ENCODE peak calls at places on chromosomes 16 and 17, in seven cellular contexts. R, M, E, N, J, V and C are unnamed samples.

GRCh38 chr17:56367381-56367780 is 214.1 kb downstream of the ANKFN1 start:
- DNase-seq in R (no peak), M (no peak), E (no peak), N (no peak), J (no peak), V (no peak), C (no peak)

GRCh38 chr16:18950469-18951185 is 24.4 kb upstream of the SMG1 start:
- DNase-seq in R (no peak), M (no peak), E (no peak), N (no peak), J (no peak), V (no peak), C (no peak)

GRCh38 chr16:27595461-27595860 is 45.5 kb downstream of the KATNIP start:
- DNase-seq in R (no peak), M (no peak), E (no peak), N (no peak), J (no peak), V (no peak), C (no peak)

GRCh38 chr17:79942591-79943353 is 92.9 kb downstream of the TBC1D16 start:
- DNase-seq in R (no peak), M (no peak), E (no peak), N (peak), J (peak), V (no peak), C (no peak)

GRCh38 chr16:27671410-27671809 is 121.5 kb downstream of the KATNIP start:
- DNase-seq in R (no peak), M (no peak), E (peak), N (no peak), J (no peak), V (no peak), C (no peak)

GRCh38 chr16:64539811-64540210 is 582.1 kb downstream of the CDH11 start:
- DNase-seq in R (no peak), M (no peak), E (no peak), N (no peak), J (no peak), V (no peak), C (no peak)

GRCh38 chr17:78144146-78144719 is 2.0 kb upstream of the C17orf99 start:
- DNase-seq in R (peak), M (no peak), E (no peak), N (peak), J (peak), V (no peak), C (no peak)

GRCh38 chr17:82819015-82819414 is 20.8 kb downstream of the ZNF750 start:
- DNase-seq in R (no peak), M (no peak), E (no peak), N (no peak), J (no peak), V (no peak), C (no peak)

GRCh38 chr16:64391009-64391663 is 730.7 kb downstream of the CDH11 start:
- DNase-seq in R (peak), M (no peak), E (peak), N (no peak), J (no peak), V (no peak), C (no peak)

GRCh38 chr16:27217256-27217655 is 13.9 kb downstream of the KDM8 start:
- DNase-seq in R (peak), M (no peak), E (peak), N (peak), J (no peak), V (no peak), C (peak)

GRCh38 chr17:72457712-72458111 is 336.9 kb downstream of the SOX9 start:
- DNase-seq in R (no peak), M (no peak), E (no peak), N (no peak), J (no peak), V (no peak), C (no peak)

GRCh38 chr17:50919321-50920040 is 53.3 kb upstream of the TOB1 start:
- DNase-seq in R (peak), M (peak), E (peak), N (peak), J (peak), V (peak), C (peak)

GRCh38 chr17:73189417-73190099 is 3.3 kb upstream of the COG1 start:
- DNase-seq in R (peak), M (no peak), E (peak), N (no peak), J (no peak), V (peak), C (peak)

GRCh38 chr17:48593126-48593829 is at the start of gene HOXB5:
- DNase-seq in R (peak), M (no peak), E (no peak), N (no peak), J (no peak), V (no peak), C (no peak)

DNA sequence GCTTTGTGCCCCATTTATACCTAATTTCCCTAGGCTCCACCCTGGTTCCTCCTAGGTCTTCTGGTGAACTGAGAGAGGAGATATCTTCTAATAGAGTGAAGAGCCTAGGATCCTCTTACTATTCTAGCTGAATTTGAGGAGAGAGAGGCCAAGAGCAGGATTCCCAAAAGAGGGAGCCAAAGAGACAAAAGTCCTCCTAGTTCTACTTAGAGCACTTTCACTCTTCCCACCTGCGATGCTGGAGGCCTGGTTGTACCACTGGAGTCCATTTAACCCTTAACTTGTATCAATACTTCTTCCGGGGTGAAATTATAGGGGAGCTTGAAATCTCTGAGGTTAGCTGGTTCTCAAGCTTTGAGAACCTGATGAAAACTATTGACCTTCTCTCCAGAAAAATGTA is 3.4 kb upstream of the SSH2 start:
- DNase-seq in R (peak), M (no peak), E (no peak), N (no peak), J (no peak), V (no peak), C (no peak)
- TF ChIP-seq CTCF in R (peak), M (no peak), E (peak), N (no peak), J (no peak), V (no peak), C (no peak)

GRCh38 chr16:81140930-81141780 is 45.0 kb upstream of the GCSH start:
- DNase-seq in R (no peak), M (no peak), E (no peak), N (no peak), J (no peak), V (no peak), C (no peak)
- TF ChIP-seq CTCF in R (peak), M (peak), E (no peak), N (no peak), J (no peak), V (no peak), C (no peak)

GRCh38 chr17:74355065-74355464 is 6.6 kb downstream of the BTBD17 start:
- DNase-seq in R (no peak), M (no peak), E (no peak), N (no peak), J (no peak), V (no peak), C (no peak)

GRCh38 chr17:74351552-74352210 is 10.0 kb downstream of the BTBD17 start:
- DNase-seq in R (no peak), M (no peak), E (no peak), N (no peak), J (no peak), V (no peak), C (no peak)

GRCh38 chr17:74353446-74354060 is 8.1 kb downstream of the BTBD17 start:
- DNase-seq in R (no peak), M (no peak), E (no peak), N (no peak), J (no peak), V (no peak), C (no peak)

GRCh38 chr17:74354561-74354960 is 7.1 kb downstream of the BTBD17 start:
- DNase-seq in R (no peak), M (no peak), E (no peak), N (no peak), J (no peak), V (no peak), C (no peak)

GRCh38 chr17:74354123-74354522 is 7.5 kb downstream of the BTBD17 start:
- DNase-seq in R (no peak), M (peak), E (no peak), N (no peak), J (no peak), V (peak), C (peak)
- TF ChIP-seq CTCF in R (no peak), M (peak), E (peak), N (no peak), J (peak), V (peak), C (peak)

GRCh38 chr16:30985401-30986128 is 558 bp downstream of the HSD3B7 start:
- DNase-seq in R (peak), M (peak), E (peak), N (peak), J (peak), V (no peak), C (no peak)
- TF ChIP-seq CTCF in R (no peak), M (no peak), E (no peak), N (no peak), J (peak), V (no peak), C (no peak)

GRCh38 chr17:40110457-40110856 is 10.1 kb upstream of the NR1D1 start:
- DNase-seq in R (no peak), M (no peak), E (no peak), N (peak), J (no peak), V (no peak), C (no peak)

GRCh38 chr17:40107266-40107980 is 7.0 kb upstream of the NR1D1 start:
- DNase-seq in R (peak), M (no peak), E (no peak), N (peak), J (no peak), V (no peak), C (no peak)

GRCh38 chr17:40110026-40110425 is 9.6 kb upstream of the NR1D1 start:
- DNase-seq in R (no peak), M (no peak), E (no peak), N (no peak), J (no peak), V (no peak), C (no peak)

GRCh38 chr17:40111221-40112128 is 10.3 kb upstream of the MSL1 start:
- DNase-seq in R (peak), M (peak), E (peak), N (peak), J (peak), V (peak), C (peak)

DNA sequence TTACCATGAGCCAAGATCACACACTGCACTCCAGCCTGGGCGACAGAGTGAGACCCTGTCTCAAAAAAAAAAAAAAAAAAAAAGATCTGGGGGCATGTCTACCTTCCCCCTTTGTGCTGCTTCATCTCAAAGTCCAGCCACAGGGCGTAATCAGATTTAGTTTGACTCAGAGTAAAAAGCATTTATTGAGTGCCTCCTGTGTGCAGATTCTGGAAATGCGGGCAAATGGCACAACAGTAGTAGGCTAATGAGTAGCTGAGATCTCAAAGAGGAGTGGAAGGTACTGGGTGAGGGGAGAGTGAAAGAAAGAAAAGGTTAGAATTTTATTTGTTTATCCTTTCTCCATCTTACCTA is 9.1 kb upstream of the NR1D1 start:
- DNase-seq in R (no peak), M (no peak), E (no peak), N (no peak), J (no peak), V (no peak), C (no peak)
- TF ChIP-seq CTCF in R (peak), M (no peak), E (no peak), N (no peak), J (peak), V (no peak), C (no peak)